ENCODE peak calls at places on chromosomes 6 and 20, in eight cellular contexts. C is GM12865; K is mucosa of descending colon; X is endothelial cell; E is pancreas; G is WTC11; R is stomach; J is CD8-positive, alpha-beta T cell. Y is an unnamed sample.

GRCh38 chr6:79778794-79779193 is 147.7 kb downstream of the SH3BGRL2 start:
- DNase-seq in C (no peak), K (no peak), X (no peak), E (no peak), G (no peak), R (no peak), J (no peak), Y (peak)

GRCh38 chr6:42021847-42022754 is 28.2 kb upstream of the TAF8 start:
- DNase-seq in C (peak), K (no peak), X (no peak), E (no peak), G (peak), R (no peak), J (peak), Y (no peak)

GRCh38 chr6:10269814-10270472 is 144.9 kb downstream of the TFAP2A start:
- DNase-seq in C (peak), K (no peak), X (no peak), E (no peak), G (no peak), R (no peak), J (no peak), Y (no peak)

GRCh38 chr20:22836211-22836610 is 198.9 kb upstream of the SSTR4 start:
- DNase-seq in C (no peak), K (no peak), X (no peak), E (no peak), G (no peak), R (no peak), J (no peak), Y (no peak)

GRCh38 chr20:64130876-64131275 is 23.5 kb upstream of the NPBWR2 start:
- DNase-seq in C (no peak), K (no peak), X (no peak), E (no peak), G (no peak), R (no peak), J (no peak), Y (no peak)

GRCh38 chr20:6504826-6505225 is 262.7 kb upstream of the BMP2 start:
- DNase-seq in C (no peak), K (no peak), X (no peak), E (no peak), G (no peak), R (no peak), J (no peak), Y (no peak)

GRCh38 chr6:12060780-12061619 is 48.9 kb downstream of the HIVEP1 start:
- DNase-seq in C (peak), K (peak), X (peak), E (peak), G (peak), R (peak), J (peak), Y (peak)

GRCh38 chr6:120735641-120736040 is 598.6 kb downstream of the TBC1D32 start:
- DNase-seq in C (no peak), K (no peak), X (no peak), E (no peak), G (no peak), R (no peak), J (no peak), Y (peak)

GRCh38 chr6:169074551-169074950 is 179.1 kb downstream of the THBS2 start:
- DNase-seq in C (no peak), K (no peak), X (no peak), E (no peak), G (no peak), R (no peak), J (no peak), Y (peak)

GRCh38 chr6:164477126-164477525 is 832.3 kb downstream of the C6orf118 start:
- DNase-seq in C (no peak), K (no peak), X (no peak), E (no peak), G (no peak), R (no peak), J (no peak), Y (peak)

GRCh38 chr20:50338479-50339195 is 148.0 kb downstream of the CEBPB start:
- DNase-seq in C (peak), K (no peak), X (no peak), E (no peak), G (peak), R (no peak), J (peak), Y (peak)

GRCh38 chr6:151036869-151037680 is 171.6 kb downstream of the MTHFD1L start:
- DNase-seq in C (no peak), K (no peak), X (no peak), E (no peak), G (no peak), R (no peak), J (no peak), Y (peak)

GRCh38 chr6:87279051-87279595 is 43.3 kb upstream of the SMIM8 start:
- DNase-seq in C (no peak), K (no peak), X (no peak), E (no peak), G (no peak), R (no peak), J (no peak), Y (no peak)

GRCh38 chr6:11432713-11433450 is 104.7 kb upstream of the TMEM170B start:
- DNase-seq in C (peak), K (no peak), X (no peak), E (no peak), G (no peak), R (no peak), J (no peak), Y (peak)

GRCh38 chr6:143513410-143513809 is 1.9 kb upstream of the FUCA2 start:
- DNase-seq in C (peak), K (peak), X (peak), E (no peak), G (peak), R (peak), J (peak), Y (peak)

GRCh38 chr6:36241728-36242127 is 28.1 kb upstream of the PNPLA1 start:
- DNase-seq in C (peak), K (no peak), X (no peak), E (no peak), G (no peak), R (no peak), J (no peak), Y (peak)

GRCh38 chr20:36670665-36671357 is 24.8 kb upstream of the SLA2 start:
- DNase-seq in C (no peak), K (no peak), X (no peak), E (no peak), G (no peak), R (no peak), J (no peak), Y (no peak)

GRCh38 chr6:18538315-18538714 is 151.2 kb downstream of the RNF144B start:
- DNase-seq in C (no peak), K (no peak), X (no peak), E (no peak), G (no peak), R (no peak), J (no peak), Y (no peak)

GRCh38 chr6:139369568-139370046 is 4.8 kb downstream of the CITED2 start:
- DNase-seq in C (peak), K (no peak), X (no peak), E (peak), G (no peak), R (no peak), J (no peak), Y (peak)

GRCh38 chr20:32213870-32214269 is 6.2 kb downstream of the POFUT1 start:
- DNase-seq in C (no peak), K (no peak), X (no peak), E (no peak), G (no peak), R (no peak), J (no peak), Y (no peak)

GRCh38 chr20:63117661-63118302 is 98.1 kb downstream of the YTHDF1 start:
- DNase-seq in C (no peak), K (no peak), X (no peak), E (no peak), G (no peak), R (no peak), J (no peak), Y (no peak)

GRCh38 chr6:91678679-91679078 is 1091.8 kb upstream of the MAP3K7 start:
- DNase-seq in C (no peak), K (no peak), X (no peak), E (no peak), G (no peak), R (no peak), J (no peak), Y (no peak)

GRCh38 chr6:40791004-40791403 is 203.8 kb upstream of the LRFN2 start:
- DNase-seq in C (no peak), K (no peak), X (no peak), E (no peak), G (no peak), R (no peak), J (no peak), Y (no peak)

GRCh38 chr6:41159415-41160082 is 3.4 kb downstream of the TREM2 start:
- DNase-seq in C (no peak), K (no peak), X (no peak), E (no peak), G (no peak), R (no peak), J (no peak), Y (no peak)

GRCh38 chr20:36548704-36549627 is 7.6 kb downstream of the MYL9 start:
- DNase-seq in C (no peak), K (no peak), X (no peak), E (no peak), G (no peak), R (no peak), J (no peak), Y (no peak)

GRCh38 chr6:5865492-5866031 is 141.2 kb downstream of the NRN1 start:
- DNase-seq in C (no peak), K (no peak), X (no peak), E (no peak), G (no peak), R (no peak), J (no peak), Y (no peak)
- TF ChIP-seq CTCF in C (no peak), K (no peak), X (no peak), E (no peak), G (no peak), R (no peak), J (no peak), Y (no peak)

DNA sequence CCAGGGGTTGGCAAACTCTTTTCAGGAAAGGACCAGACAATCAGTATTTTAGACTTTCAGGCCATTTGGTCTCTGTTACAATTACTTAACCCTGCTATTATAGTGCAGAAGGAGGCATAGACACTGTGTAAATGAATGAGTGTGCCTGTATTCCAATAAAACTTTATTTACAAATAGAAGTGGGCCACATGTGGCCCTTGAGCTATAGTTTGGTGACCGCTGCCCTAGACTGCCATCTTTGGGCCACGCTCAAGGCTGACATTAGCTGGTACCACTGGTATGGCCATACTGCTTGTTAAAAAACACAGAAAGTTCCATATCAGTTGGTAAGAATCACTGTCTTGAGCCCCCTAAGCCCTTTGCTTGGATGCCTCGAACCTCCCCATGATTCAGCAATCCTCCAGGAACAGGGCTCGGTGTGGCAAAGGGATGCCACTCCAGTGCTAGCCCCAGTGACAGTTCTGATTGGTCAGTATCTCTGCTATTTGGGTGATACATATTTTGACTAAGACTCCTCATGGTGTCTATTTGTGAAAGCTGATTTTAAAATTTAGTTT is 23.3 kb upstream of the SNRNP48 start:
- DNase-seq in C (no peak), K (no peak), X (no peak), E (no peak), G (no peak), R (no peak), J (no peak), Y (no peak)
- TF ChIP-seq CTCF in C (no peak), K (no peak), X (no peak), E (no peak), G (no peak), R (no peak), J (no peak), Y (no peak)

DNA sequence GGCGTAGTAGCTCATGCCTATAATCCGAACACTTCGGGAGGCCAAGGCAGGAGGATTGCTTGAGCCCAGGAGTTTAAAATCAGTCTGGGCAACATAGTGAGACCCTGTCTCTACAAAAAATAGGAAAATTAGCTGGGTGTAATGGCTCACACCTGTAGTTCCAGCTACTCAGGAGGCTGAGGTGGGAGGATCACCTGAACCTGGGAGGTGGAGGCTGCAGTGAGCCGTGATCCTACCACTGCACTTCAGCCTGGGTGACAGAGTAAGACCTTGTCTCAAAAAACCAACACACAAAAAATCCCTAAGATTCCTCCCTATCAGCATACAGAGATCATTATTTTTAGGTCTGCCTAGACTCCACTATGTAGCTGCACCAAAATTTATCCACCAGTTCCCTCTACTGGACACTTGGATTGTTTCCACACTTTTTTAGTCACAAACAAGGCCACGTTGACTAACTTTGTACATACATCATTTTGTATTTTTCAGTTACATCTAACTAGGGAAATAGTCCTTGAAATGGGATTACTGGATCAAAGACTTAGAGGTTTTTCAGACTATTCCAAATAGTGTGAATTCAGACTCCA is 3.6 kb upstream of the PHF1 start:
- DNase-seq in C (no peak), K (no peak), X (no peak), E (no peak), G (no peak), R (no peak), J (no peak), Y (peak)
- TF ChIP-seq CTCF in C (no peak), K (no peak), X (no peak), E (no peak), G (no peak), R (no peak), J (no peak), Y (peak)

GRCh38 chr6:21080221-21080620 is 513.3 kb upstream of the SOX4 start:
- DNase-seq in C (no peak), K (peak), X (no peak), E (no peak), G (no peak), R (no peak), J (no peak), Y (no peak)
- TF ChIP-seq CTCF in C (no peak), K (no peak), X (no peak), E (no peak), G (no peak), R (no peak), J (no peak), Y (no peak)

DNA sequence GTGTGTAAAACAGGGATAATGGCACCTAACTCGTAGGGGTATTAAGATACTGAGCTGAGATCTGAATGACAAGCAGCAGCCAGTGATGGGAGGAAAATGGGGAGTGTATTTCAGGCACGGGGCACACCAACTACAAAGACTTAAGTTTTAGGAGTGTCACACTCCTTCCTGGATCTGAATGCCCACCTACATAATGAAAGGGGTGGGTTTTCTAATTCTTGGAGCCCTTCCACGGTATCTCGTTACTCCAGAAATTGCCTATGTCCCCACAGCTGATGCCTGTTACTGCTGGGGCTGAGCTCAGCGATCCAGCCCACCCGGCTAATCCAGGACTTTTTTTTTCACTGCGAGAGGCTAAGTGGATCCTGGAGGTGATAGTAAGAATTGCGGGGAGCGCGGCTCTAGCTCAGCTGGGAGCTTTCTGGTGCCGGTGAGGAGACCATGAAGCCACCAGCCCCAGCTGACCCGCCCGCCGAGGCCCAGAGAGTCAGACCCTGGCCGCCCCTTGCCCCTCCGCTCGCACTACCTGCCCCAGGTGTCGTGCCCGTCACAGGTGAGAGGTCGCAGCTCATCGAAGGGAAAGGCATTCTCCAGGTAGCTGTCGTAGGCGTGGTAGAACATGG is 726 bp downstream of the EDEM2 start:
- DNase-seq in C (peak), K (peak), X (peak), E (peak), G (peak), R (no peak), J (peak), Y (no peak)
- TF ChIP-seq CTCF in C (no peak), K (no peak), X (no peak), E (no peak), G (no peak), R (no peak), J (no peak), Y (peak)

DNA sequence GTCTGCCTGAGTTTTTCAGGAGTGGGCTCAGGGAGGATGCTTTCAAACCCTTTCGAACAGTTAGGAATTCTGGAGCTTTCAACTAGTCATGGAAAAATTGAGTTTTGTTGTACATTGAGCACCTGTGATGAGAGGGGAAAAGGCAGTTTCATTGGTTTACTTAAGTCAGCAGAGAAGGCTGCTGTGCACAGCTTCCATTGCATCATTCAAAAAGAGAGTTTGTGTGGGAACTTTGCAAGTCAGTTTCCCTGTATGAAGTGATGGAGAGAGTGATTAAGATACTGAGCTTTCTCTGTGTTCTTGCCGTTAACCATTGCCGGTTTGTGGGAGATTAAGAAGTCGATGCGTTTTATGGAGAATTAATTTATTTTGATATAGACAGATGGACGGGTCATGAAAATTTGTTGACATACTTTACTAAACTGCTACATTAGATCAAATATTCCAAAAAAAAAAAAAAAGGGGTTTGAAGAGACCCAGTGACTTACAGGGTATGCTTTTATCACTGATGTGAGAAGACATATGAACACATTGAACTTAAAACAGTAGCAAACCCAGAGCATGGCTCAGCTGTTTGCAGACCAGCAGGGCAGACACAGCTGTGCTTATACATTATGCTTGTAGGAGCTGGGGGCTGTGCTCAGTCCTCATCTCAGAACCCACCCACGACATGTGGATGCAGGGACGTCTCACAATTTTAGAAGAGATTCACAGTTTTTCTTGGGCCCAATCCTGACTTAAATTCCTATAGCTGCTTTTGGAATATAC is 234.1 kb downstream of the SOX4 start:
- DNase-seq in C (no peak), K (no peak), X (no peak), E (no peak), G (no peak), R (no peak), J (no peak), Y (peak)
- TF ChIP-seq CTCF in C (no peak), K (no peak), X (no peak), E (no peak), G (no peak), R (no peak), J (no peak), Y (no peak)

GRCh38 chr6:152096863-152097496 is 289.5 kb downstream of the ESR1 start:
- DNase-seq in C (no peak), K (no peak), X (no peak), E (no peak), G (no peak), R (no peak), J (no peak), Y (peak)
- TF ChIP-seq CTCF in C (no peak), K (no peak), X (no peak), E (no peak), G (no peak), R (no peak), J (no peak), Y (peak)

Y was measured in choroid plexus epithelial cell.